ENCODE peak calls at places on chromosomes 16 and 17, in seven cellular contexts. O, H, W, X, T, U and Y are unnamed samples.

GRCh38 chr17:39001703-39002637 is 34.8 kb upstream of the FBXO47 start:
- DNase-seq in O (no peak), H (peak), W (peak), X (peak), T (peak), U (peak), Y (no peak)

GRCh38 chr16:53912155-53912554 is 208.2 kb downstream of the FTO start:
- DNase-seq in O (no peak), H (no peak), W (no peak), X (no peak), T (no peak), U (no peak), Y (no peak)

GRCh38 chr17:5499790-5500189 is 13.4 kb downstream of the MIS12 start:
- DNase-seq in O (peak), H (no peak), W (no peak), X (no peak), T (peak), U (no peak), Y (no peak)

GRCh38 chr16:50160495-50161164 is 7.5 kb downstream of the TENT4B start:
- DNase-seq in O (no peak), H (no peak), W (no peak), X (no peak), T (no peak), U (no peak), Y (no peak)

GRCh38 chr16:6160871-6161270 is 1063.3 kb upstream of the EEF2KMT start:
- DNase-seq in O (no peak), H (no peak), W (no peak), X (no peak), T (no peak), U (no peak), Y (no peak)

GRCh38 chr17:19418312-19418992 is 7.4 kb downstream of the RNF112 start:
- DNase-seq in O (no peak), H (no peak), W (no peak), X (no peak), T (no peak), U (peak), Y (no peak)

GRCh38 chr16:71882505-71883192 is 1.3 kb downstream of the ZNF821 start:
- DNase-seq in O (peak), H (peak), W (peak), X (peak), T (peak), U (peak), Y (peak)

GRCh38 chr16:23509763-23510153 is 536 bp downstream of the GGA2 start:
- DNase-seq in O (no peak), H (no peak), W (no peak), X (no peak), T (peak), U (peak), Y (no peak)

GRCh38 chr17:56914641-56915263 is 903 bp upstream of the TRIM25 start:
- DNase-seq in O (no peak), H (no peak), W (no peak), X (no peak), T (no peak), U (no peak), Y (no peak)

GRCh38 chr17:45171338-45172231 is 9.9 kb downstream of the HEXIM2 start:
- DNase-seq in O (no peak), H (peak), W (peak), X (peak), T (peak), U (no peak), Y (no peak)

GRCh38 chr16:75566040-75566888 is at the start of gene GABARAPL2:
- DNase-seq in O (peak), H (peak), W (peak), X (peak), T (peak), U (peak), Y (peak)

GRCh38 chr17:3804503-3804931 is 3.5 kb upstream of the ITGAE start:
- DNase-seq in O (no peak), H (no peak), W (no peak), X (no peak), T (no peak), U (no peak), Y (peak)

GRCh38 chr17:50200447-50201225 is 795 bp downstream of the COL1A1 start:
- DNase-seq in O (peak), H (peak), W (peak), X (peak), T (peak), U (peak), Y (peak)

GRCh38 chr17:72926171-72926570 is 166.3 kb downstream of the SLC39A11 start:
- DNase-seq in O (no peak), H (no peak), W (no peak), X (no peak), T (no peak), U (no peak), Y (no peak)

GRCh38 chr17:76137351-76138233 is 3.5 kb downstream of the FOXJ1 start:
- DNase-seq in O (peak), H (no peak), W (peak), X (no peak), T (peak), U (no peak), Y (no peak)

GRCh38 chr16:47258874-47259461 is 115.2 kb upstream of the NETO2 start:
- DNase-seq in O (peak), H (no peak), W (peak), X (no peak), T (peak), U (peak), Y (no peak)

GRCh38 chr17:83203472-83204221 is 124.2 kb downstream of the METRNL start:
- DNase-seq in O (no peak), H (peak), W (no peak), X (peak), T (no peak), U (peak), Y (no peak)

GRCh38 chr16:3854740-3855139 is 25.8 kb downstream of the CREBBP start:
- DNase-seq in O (no peak), H (no peak), W (no peak), X (no peak), T (no peak), U (no peak), Y (no peak)

GRCh38 chr17:32769846-32770245 is 107.1 kb downstream of the MYO1D start:
- DNase-seq in O (no peak), H (no peak), W (no peak), X (no peak), T (peak), U (no peak), Y (no peak)

GRCh38 chr16:84044108-84044488 is 1.5 kb upstream of the SLC38A8 start:
- DNase-seq in O (peak), H (no peak), W (peak), X (no peak), T (peak), U (peak), Y (no peak)

GRCh38 chr17:8005951-8006730 is 3.7 kb downstream of the GUCY2D start:
- DNase-seq in O (peak), H (no peak), W (peak), X (no peak), T (peak), U (no peak), Y (no peak)

GRCh38 chr17:4045477-4045876 is 81.2 kb upstream of the ATP2A3 start:
- DNase-seq in O (no peak), H (no peak), W (no peak), X (no peak), T (no peak), U (no peak), Y (no peak)

GRCh38 chr17:80181431-80181830 is 11.6 kb downstream of the CARD14 start:
- DNase-seq in O (no peak), H (no peak), W (no peak), X (no peak), T (no peak), U (no peak), Y (no peak)

GRCh38 chr16:8712589-8713361 is 38.4 kb downstream of the ABAT start:
- DNase-seq in O (peak), H (no peak), W (no peak), X (no peak), T (peak), U (no peak), Y (no peak)

GRCh38 chr16:50151744-50152143 is 1.4 kb upstream of the TENT4B start:
- DNase-seq in O (no peak), H (no peak), W (no peak), X (no peak), T (no peak), U (no peak), Y (no peak)

GRCh38 chr16:68377667-68378420 is 67.0 kb downstream of the PRMT7 start:
- DNase-seq in O (peak), H (no peak), W (no peak), X (peak), T (no peak), U (peak), Y (no peak)

GRCh38 chr16:82070656-82071369 is 35.8 kb downstream of the HSD17B2 start:
- DNase-seq in O (no peak), H (peak), W (no peak), X (no peak), T (no peak), U (no peak), Y (no peak)

GRCh38 chr16:85553436-85554113 is 59.5 kb upstream of the GSE1 start:
- DNase-seq in O (no peak), H (no peak), W (no peak), X (peak), T (peak), U (peak), Y (peak)

GRCh38 chr16:85556456-85557082 is 56.6 kb upstream of the GSE1 start:
- DNase-seq in O (peak), H (peak), W (peak), X (peak), T (peak), U (no peak), Y (peak)

GRCh38 chr16:85555549-85556455 is 57.3 kb upstream of the GSE1 start:
- DNase-seq in O (peak), H (no peak), W (peak), X (peak), T (peak), U (no peak), Y (no peak)

GRCh38 chr16:85554114-85554790 is 58.9 kb upstream of the GSE1 start:
- DNase-seq in O (peak), H (peak), W (peak), X (peak), T (peak), U (peak), Y (peak)

DNA sequence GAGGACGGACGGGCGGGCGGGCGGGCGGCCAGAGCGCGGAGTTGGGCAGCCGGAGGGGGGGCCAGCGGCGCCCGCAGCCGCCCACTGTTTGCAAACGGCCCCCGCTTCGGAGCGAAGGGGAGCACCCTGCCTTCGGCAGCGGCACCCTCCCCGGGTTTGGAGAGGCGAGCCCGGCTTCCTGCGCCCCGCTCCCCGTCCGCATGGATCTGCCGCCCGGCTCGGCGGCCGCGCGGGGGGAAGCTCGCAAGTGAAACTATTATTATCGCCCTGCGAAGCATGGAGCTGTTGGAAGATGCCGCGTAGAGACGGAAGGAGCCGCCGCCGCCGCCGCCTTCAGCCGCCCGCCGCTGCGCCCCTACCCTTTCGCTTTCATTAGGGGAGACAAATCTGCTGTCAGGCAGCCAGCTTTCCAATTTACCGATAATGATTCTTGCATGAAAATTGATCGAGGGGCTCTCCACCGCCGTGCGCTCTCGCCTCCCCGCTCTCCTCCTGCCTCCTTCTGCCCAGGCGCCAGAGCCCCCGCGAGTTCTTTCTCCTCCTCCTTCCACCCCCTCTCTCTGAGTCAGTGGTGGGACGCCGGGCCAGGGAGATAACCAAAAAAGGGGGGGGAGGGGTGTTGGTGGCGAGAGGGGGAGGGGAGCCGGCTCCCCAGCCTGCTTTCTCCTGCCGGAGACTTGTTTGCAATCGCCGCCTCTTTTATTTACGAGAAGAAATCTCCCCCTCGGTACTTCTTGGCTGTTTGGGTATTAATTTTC is 58.2 kb upstream of the GSE1 start:
- DNase-seq in O (no peak), H (no peak), W (peak), X (peak), T (peak), U (peak), Y (no peak)
- TF ChIP-seq POLR2AphosphoS5 in O (peak), H (no peak), W (peak), X (no peak), T (no peak), U (no peak), Y (no peak)

GRCh38 chr17:75077490-75078096 is 10.2 kb upstream of the SLC16A5 start:
- DNase-seq in O (no peak), H (no peak), W (no peak), X (peak), T (peak), U (peak), Y (peak)
- TF ChIP-seq POLR2AphosphoS5 in O (no peak), H (no peak), W (no peak), X (peak), T (peak), U (peak), Y (no peak)

GRCh38 chr17:16817201-16817600 is 127.2 kb downstream of the CCDC144A start:
- DNase-seq in O (no peak), H (no peak), W (no peak), X (no peak), T (no peak), U (no peak), Y (no peak)
- TF ChIP-seq POLR2AphosphoS5 in O (no peak), H (no peak), W (no peak), X (no peak), T (no peak), U (no peak), Y (no peak)

GRCh38 chr17:54951286-54951685 is 17.2 kb downstream of the COX11 start:
- DNase-seq in O (no peak), H (no peak), W (no peak), X (no peak), T (no peak), U (no peak), Y (no peak)

DNA sequence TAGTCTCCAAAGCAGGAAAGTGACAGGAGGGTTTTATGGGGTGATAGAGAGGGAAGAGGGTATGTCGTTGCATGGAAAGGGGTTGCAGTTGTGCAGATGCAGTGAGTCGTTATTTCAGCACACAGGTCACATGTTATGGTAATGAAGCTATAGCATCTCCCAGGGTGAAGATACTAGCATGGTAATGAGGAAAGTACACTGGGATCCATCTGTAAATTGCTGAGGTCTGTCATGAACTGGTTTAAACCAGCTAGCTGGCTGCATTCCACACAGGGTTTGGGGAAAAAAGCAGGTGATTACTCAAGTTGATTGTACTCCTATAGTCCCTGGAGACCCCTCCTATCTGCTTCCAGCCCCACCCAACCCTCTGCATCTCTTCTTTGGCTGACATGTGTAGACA is 11.7 kb downstream of the COX11 start:
- DNase-seq in O (no peak), H (no peak), W (no peak), X (no peak), T (peak), U (no peak), Y (no peak)
- TF ChIP-seq POLR2AphosphoS5 in O (no peak), H (no peak), W (no peak), X (no peak), T (no peak), U (no peak), Y (no peak)

DNA sequence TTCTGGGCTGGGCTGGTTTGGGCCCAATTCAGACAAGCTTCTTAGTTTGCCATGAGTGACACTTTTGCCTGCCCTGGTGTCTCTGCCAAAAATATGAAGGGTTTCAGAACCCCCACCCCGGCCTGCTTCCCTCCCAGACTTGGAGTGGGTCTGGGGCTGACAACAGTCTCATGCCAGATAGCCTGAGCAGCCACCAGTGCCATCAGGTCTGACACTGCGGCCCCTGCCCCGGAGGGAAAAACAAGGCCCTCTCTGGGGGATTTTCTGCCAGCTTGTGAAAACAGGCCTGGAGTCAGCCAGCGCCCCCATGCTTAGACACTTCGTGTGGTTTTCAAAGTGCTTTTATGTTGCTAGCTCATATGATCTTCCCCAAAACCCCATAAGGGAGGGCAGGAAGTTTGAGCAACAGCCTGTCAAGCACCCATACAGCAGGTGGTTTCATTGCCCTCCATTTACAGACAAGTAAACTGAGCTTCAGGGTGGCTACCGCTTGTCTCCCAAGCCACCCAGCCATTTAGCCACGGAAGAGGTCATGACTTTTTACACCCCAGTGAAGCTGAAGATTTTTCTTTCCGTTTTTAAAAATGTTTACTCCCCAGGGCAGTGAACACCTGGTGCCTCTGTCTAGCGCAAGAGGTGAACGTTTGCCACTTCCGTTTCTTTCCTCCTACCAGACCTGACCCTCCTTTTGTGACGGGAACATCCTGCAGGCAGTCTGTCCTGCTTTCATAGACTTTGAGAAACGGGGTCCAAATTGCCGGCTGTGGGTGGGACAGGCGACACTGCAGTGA is 300.6 kb downstream of the SEC14L1 start:
- DNase-seq in O (no peak), H (no peak), W (no peak), X (no peak), T (no peak), U (no peak), Y (peak)
- TF ChIP-seq POLR2AphosphoS5 in O (no peak), H (no peak), W (no peak), X (no peak), T (no peak), U (no peak), Y (peak)

GRCh38 chr16:87391324-87391949 is 699 bp upstream of the MAP1LC3B start:
- DNase-seq in O (no peak), H (no peak), W (no peak), X (peak), T (peak), U (no peak), Y (no peak)

GRCh38 chr16:87388818-87389134 is 3.4 kb upstream of the MAP1LC3B start:
- DNase-seq in O (no peak), H (no peak), W (no peak), X (no peak), T (no peak), U (no peak), Y (no peak)

GRCh38 chr16:87389245-87389644 is 2.9 kb upstream of the MAP1LC3B start:
- DNase-seq in O (no peak), H (no peak), W (no peak), X (no peak), T (no peak), U (no peak), Y (no peak)

GRCh38 chr16:87390641-87391323 is 1.4 kb upstream of the MAP1LC3B start:
- DNase-seq in O (no peak), H (no peak), W (no peak), X (no peak), T (no peak), U (no peak), Y (no peak)

DNA sequence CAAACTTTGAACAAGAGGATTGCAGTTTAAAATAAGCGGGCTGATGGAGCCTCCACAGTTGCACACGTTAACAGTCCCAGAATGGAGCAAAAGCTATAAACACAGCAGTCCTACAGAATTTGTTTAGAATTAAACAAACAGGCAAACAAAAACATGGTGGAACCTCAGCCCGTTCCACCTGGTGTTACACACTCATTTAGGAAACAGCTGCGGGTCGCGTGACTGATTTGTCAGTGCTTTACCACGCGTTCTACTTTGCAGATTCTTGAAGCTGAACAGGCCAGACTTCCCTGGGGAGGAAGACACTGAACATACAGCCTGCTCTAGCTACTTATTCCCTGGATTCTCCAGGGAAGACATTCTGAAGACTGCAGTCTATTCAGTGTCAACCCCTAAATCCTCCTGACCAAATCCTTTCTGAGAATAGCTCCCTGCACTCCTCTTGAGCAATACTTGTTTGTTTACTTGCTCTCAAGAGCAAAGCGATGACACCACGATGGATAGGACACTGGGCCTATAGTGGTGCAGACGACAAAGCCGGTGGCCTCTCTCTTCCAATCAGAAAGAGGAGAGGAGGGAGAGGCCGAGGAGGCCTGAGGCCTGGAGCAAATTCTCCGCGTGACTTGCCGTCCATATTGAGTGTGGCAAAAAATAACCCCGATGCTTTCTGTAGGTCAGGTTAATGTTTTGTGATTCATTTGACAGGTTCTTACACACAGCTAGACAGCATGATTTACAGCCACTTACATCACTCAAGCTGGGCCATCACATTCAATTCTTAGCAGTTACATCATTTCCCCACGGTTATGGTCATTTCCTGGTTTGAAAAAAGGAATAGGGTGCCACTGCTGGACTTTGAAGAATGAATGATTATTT is 4.0 kb upstream of the MAP1LC3B start:
- DNase-seq in O (peak), H (peak), W (peak), X (peak), T (peak), U (peak), Y (peak)
- TF ChIP-seq POLR2AphosphoS5 in O (peak), H (peak), W (peak), X (peak), T (peak), U (peak), Y (peak)

GRCh38 chr16:20923876-20924275 is 23.3 kb downstream of the LYRM1 start:
- DNase-seq in O (no peak), H (no peak), W (no peak), X (no peak), T (no peak), U (no peak), Y (no peak)

GRCh38 chr16:20933589-20933988 is 33.0 kb downstream of the LYRM1 start:
- DNase-seq in O (no peak), H (no peak), W (no peak), X (no peak), T (no peak), U (no peak), Y (no peak)

GRCh38 chr16:20925780-20926179 is 25.2 kb downstream of the LYRM1 start:
- DNase-seq in O (no peak), H (no peak), W (no peak), X (no peak), T (no peak), U (no peak), Y (no peak)

GRCh38 chr16:20931066-20931465 is 30.5 kb downstream of the LYRM1 start:
- DNase-seq in O (no peak), H (no peak), W (no peak), X (no peak), T (no peak), U (no peak), Y (no peak)

GRCh38 chr16:20928774-20929411 is 28.3 kb downstream of the LYRM1 start:
- DNase-seq in O (no peak), H (no peak), W (no peak), X (no peak), T (no peak), U (no peak), Y (no peak)
- TF ChIP-seq POLR2AphosphoS5 in O (no peak), H (no peak), W (no peak), X (no peak), T (no peak), U (no peak), Y (no peak)